ENCODE peak calls at places on chromosomes 3 and 15, in six cellular contexts. One of them, this sample, is unnamed.

GRCh38 chr3:107987036-107987557 is 103.7 kb downstream of the CD47 start:
- DNase-seq in right cardiac atrium: peak; percentile 92
- DNase-seq in IMR-90: peak; percentile 98
- DNase-seq in tibial nerve: peak; percentile 96
- DNase-seq in ovary: peak; percentile 75
- DNase-seq in heart left ventricle: peak; percentile 86
- DNase-seq in this sample: peak; percentile 81

GRCh38 chr3:63921741-63922482 is 9.7 kb upstream of the SCAANT1 start:
- DNase-seq in tibial nerve: no peak
- DNase-seq in heart left ventricle: no peak
- DNase-seq in right cardiac atrium: no peak
- DNase-seq in IMR-90: no peak
- DNase-seq in ovary: no peak
- DNase-seq in this sample: no peak

GRCh38 chr3:49880581-49881328 is 11.0 kb upstream of the CAMKV start:
- DNase-seq in IMR-90: no peak
- DNase-seq in tibial nerve: no peak
- DNase-seq in ovary: no peak
- DNase-seq in heart left ventricle: no peak
- DNase-seq in right cardiac atrium: peak; percentile 39
- DNase-seq in this sample: no peak

GRCh38 chr3:141860086-141860669 is 16.3 kb upstream of the ATP1B3 start:
- DNase-seq in heart left ventricle: no peak
- DNase-seq in ovary: no peak
- DNase-seq in right cardiac atrium: no peak
- DNase-seq in IMR-90: no peak
- DNase-seq in tibial nerve: no peak
- DNase-seq in this sample: no peak

GRCh38 chr3:185727873-185728272 is 97.0 kb downstream of the IGF2BP2 start:
- DNase-seq in heart left ventricle: no peak
- DNase-seq in right cardiac atrium: no peak
- DNase-seq in ovary: no peak
- DNase-seq in tibial nerve: no peak
- DNase-seq in IMR-90: no peak
- DNase-seq in this sample: no peak

GRCh38 chr15:39133201-39133600 is 447.7 kb upstream of the THBS1 start:
- DNase-seq in IMR-90: peak; percentile 91
- DNase-seq in tibial nerve: no peak
- DNase-seq in ovary: no peak
- DNase-seq in heart left ventricle: no peak
- DNase-seq in right cardiac atrium: no peak
- DNase-seq in this sample: peak; percentile 79

GRCh38 chr3:13507791-13508339 is 27.8 kb downstream of the HDAC11 start:
- DNase-seq in tibial nerve: no peak
- DNase-seq in IMR-90: peak; percentile 13
- DNase-seq in ovary: no peak
- DNase-seq in right cardiac atrium: peak; percentile 71
- DNase-seq in heart left ventricle: peak; percentile 53
- DNase-seq in this sample: no peak

GRCh38 chr3:15181964-15182363 is 24.1 kb upstream of the CAPN7 start:
- DNase-seq in ovary: no peak
- DNase-seq in right cardiac atrium: no peak
- DNase-seq in IMR-90: no peak
- DNase-seq in tibial nerve: no peak
- DNase-seq in heart left ventricle: no peak
- DNase-seq in this sample: no peak

GRCh38 chr15:39616731-39617455 is 36.0 kb downstream of the THBS1 start:
- DNase-seq in heart left ventricle: no peak
- DNase-seq in tibial nerve: no peak
- DNase-seq in ovary: no peak
- DNase-seq in IMR-90: peak; percentile 16
- DNase-seq in right cardiac atrium: no peak
- DNase-seq in this sample: no peak

GRCh38 chr3:8499181-8499611 is 2.4 kb upstream of the LMCD1 start:
- DNase-seq in ovary: no peak
- DNase-seq in right cardiac atrium: no peak
- DNase-seq in IMR-90: no peak
- DNase-seq in tibial nerve: no peak
- DNase-seq in heart left ventricle: no peak
- DNase-seq in this sample: no peak

GRCh38 chr3:133188996-133189395 is 150.8 kb downstream of the TMEM108 start:
- DNase-seq in right cardiac atrium: peak; percentile 13
- DNase-seq in IMR-90: no peak
- DNase-seq in heart left ventricle: no peak
- DNase-seq in tibial nerve: no peak
- DNase-seq in ovary: no peak
- DNase-seq in this sample: no peak

GRCh38 chr15:26939398-26939797 is 31.6 kb upstream of the GABRG3 start:
- DNase-seq in IMR-90: no peak
- DNase-seq in ovary: no peak
- DNase-seq in heart left ventricle: no peak
- DNase-seq in tibial nerve: no peak
- DNase-seq in right cardiac atrium: no peak
- DNase-seq in this sample: no peak
- H3K4me1 ChIP-seq in IMR-90: no peaks in the 10 kb centered on the region
- H3K4me1 ChIP-seq in ovary: no peaks in the 10 kb centered on the region
- H3K4me1 ChIP-seq in heart left ventricle: no peaks in the 10 kb centered on the region
- H3K4me1 ChIP-seq in tibial nerve: no peaks in the 10 kb centered on the region
- H3K4me1 ChIP-seq in right cardiac atrium: no peaks in the 10 kb centered on the region
- H3K4me1 ChIP-seq in this sample: no peaks in the 10 kb centered on the region

GRCh38 chr3:143004823-143005222 is 3.5 kb downstream of the U2SURP start:
- DNase-seq in tibial nerve: no peak
- DNase-seq in ovary: no peak
- DNase-seq in right cardiac atrium: no peak
- DNase-seq in IMR-90: no peak
- DNase-seq in heart left ventricle: no peak
- DNase-seq in this sample: no peak

GRCh38 chr3:143011705-143012104 is 10.3 kb downstream of the U2SURP start:
- DNase-seq in right cardiac atrium: no peak
- DNase-seq in tibial nerve: no peak
- DNase-seq in IMR-90: no peak
- DNase-seq in heart left ventricle: no peak
- DNase-seq in ovary: no peak
- DNase-seq in this sample: no peak

GRCh38 chr3:143014921-143015320 is 13.6 kb downstream of the U2SURP start:
- DNase-seq in IMR-90: no peak
- DNase-seq in heart left ventricle: no peak
- DNase-seq in right cardiac atrium: no peak
- DNase-seq in ovary: no peak
- DNase-seq in tibial nerve: no peak
- DNase-seq in this sample: no peak

DNA sequence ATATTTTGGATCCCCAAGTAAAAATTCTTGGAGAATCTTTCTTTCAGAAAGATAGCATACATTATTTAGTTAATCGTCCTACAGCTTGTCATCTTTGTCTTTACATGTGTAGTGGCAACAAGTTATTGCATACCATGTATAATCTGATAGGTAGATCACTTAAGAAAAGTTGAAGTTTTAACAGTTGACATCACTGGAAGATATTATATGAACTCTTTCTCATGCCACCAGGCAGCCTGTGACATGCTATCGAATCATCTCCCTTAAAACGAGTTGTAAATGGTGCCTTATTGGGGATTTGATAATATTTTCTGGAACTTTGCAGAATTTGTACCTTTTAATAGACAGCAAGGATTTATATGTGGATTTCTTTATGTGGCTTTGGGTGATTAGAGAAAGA is 8.7 kb downstream of the U2SURP start:
- DNase-seq in right cardiac atrium: no peak
- DNase-seq in tibial nerve: no peak
- DNase-seq in IMR-90: peak; percentile 40
- DNase-seq in heart left ventricle: no peak
- DNase-seq in ovary: no peak
- DNase-seq in this sample: no peak
- H3K4me1 ChIP-seq in right cardiac atrium: no peaks in the 10 kb centered on the region
- H3K4me1 ChIP-seq in tibial nerve: peaks cover 61% of the 10 kb centered on the region
- H3K4me1 ChIP-seq in IMR-90: no peaks in the 10 kb centered on the region
- H3K4me1 ChIP-seq in heart left ventricle: peaks cover 23% of the 10 kb centered on the region
- H3K4me1 ChIP-seq in ovary: peaks cover 8% of the 10 kb centered on the region
- H3K4me1 ChIP-seq in this sample: no peaks in the 10 kb centered on the region

GRCh38 chr3:134326760-134327593 is 47.3 kb downstream of the AMOTL2 start:
- DNase-seq in tibial nerve: peak; percentile 75
- DNase-seq in right cardiac atrium: no peak
- DNase-seq in IMR-90: peak; percentile 97
- DNase-seq in heart left ventricle: peak; percentile 45
- DNase-seq in ovary: no peak
- DNase-seq in this sample: peak; percentile 95

GRCh38 chr3:134323966-134324962 is 50.0 kb downstream of the AMOTL2 start:
- DNase-seq in right cardiac atrium: no peak
- DNase-seq in heart left ventricle: no peak
- DNase-seq in IMR-90: no peak
- DNase-seq in tibial nerve: no peak
- DNase-seq in ovary: no peak
- DNase-seq in this sample: no peak

GRCh38 chr3:134326126-134326525 is 48.1 kb downstream of the AMOTL2 start:
- DNase-seq in right cardiac atrium: no peak
- DNase-seq in ovary: no peak
- DNase-seq in tibial nerve: no peak
- DNase-seq in IMR-90: no peak
- DNase-seq in heart left ventricle: no peak
- DNase-seq in this sample: no peak

GRCh38 chr3:134325722-134326121 is 48.5 kb downstream of the AMOTL2 start:
- DNase-seq in right cardiac atrium: no peak
- DNase-seq in tibial nerve: no peak
- DNase-seq in heart left ventricle: peak; percentile 52
- DNase-seq in IMR-90: no peak
- DNase-seq in ovary: no peak
- DNase-seq in this sample: no peak

DNA sequence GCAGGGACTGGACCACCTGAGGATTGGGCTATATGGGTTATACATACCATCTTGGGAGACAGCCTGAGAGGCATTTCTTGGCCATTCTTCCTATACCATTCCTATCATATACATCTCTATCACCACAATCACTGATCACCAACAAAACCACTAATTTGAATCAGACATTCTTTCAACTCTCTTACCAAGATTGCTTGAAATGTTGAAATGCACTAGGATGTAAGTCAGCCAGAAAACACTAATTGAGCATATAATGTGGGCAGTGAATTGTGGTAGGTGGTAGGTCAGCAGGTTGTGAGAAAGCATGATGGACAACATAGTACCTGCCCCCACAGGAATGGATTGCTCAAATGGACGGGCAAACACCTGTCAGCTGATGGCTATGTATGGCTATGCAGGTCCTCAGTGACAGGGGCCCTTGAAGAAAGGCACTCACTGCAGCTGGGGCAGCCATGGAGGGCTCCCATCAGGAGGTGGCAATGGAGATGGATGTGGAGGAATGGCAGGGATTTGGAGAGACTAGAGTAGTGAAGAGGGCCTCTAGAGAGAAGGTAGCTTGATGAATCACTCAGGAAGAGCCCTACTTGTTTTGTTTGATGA is 49.0 kb downstream of the AMOTL2 start:
- DNase-seq in tibial nerve: no peak
- DNase-seq in heart left ventricle: no peak
- DNase-seq in IMR-90: no peak
- DNase-seq in right cardiac atrium: no peak
- DNase-seq in ovary: no peak
- DNase-seq in this sample: no peak
- H3K4me1 ChIP-seq in tibial nerve: peaks cover 49% of the 10 kb centered on the region
- H3K4me1 ChIP-seq in heart left ventricle: peaks cover 27% of the 10 kb centered on the region
- H3K4me1 ChIP-seq in IMR-90: peaks cover 38% of the 10 kb centered on the region
- H3K4me1 ChIP-seq in right cardiac atrium: peaks cover 18% of the 10 kb centered on the region
- H3K4me1 ChIP-seq in ovary: peaks cover 12% of the 10 kb centered on the region
- H3K4me1 ChIP-seq in this sample: peaks cover 67% of the 10 kb centered on the region

DNA sequence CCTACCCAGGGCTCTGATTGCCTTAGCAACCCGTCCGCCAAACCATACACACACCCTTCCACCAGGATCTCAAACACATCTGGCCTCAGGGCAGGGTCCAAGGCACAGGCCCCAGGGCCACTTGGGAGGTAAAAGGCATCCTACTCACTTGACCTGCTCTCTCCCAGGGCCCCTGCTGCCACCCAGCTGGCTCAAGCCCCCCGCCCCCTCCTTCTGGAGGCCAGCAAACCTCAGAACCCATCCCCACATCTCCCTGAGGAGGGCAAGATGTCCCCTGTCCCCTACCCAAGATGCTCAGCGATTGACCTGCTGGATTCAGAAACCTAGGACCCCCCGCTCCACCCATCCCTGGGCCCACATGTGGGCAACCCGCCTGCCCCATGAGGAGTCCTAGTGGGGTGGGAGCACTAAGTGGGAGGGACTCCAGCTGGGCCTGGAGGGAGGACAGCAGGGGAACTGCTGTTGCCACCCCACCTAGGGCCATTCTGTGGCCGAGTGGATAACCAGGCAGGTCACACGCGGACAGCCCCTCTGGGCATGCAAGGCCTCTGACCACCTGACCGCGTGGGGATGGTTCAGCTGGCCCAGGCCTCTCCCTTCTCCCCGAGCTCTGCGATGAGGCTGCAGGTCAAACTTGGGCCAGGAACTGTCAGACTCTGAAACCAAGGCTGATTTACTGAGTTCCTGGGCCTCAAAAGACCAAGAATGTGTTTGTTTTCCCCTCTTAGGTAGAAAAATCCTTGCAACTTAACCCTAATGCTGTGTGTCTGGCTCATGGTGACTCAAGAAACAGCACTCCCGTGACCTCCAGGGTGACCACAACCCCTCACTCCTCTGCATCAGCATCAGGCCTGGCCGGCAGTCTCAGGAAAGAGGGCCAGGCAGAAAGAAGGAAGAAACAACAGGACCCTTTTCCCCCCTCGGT is 4.2 kb downstream of the MFGE8 start:
- DNase-seq in right cardiac atrium: no peak
- DNase-seq in tibial nerve: no peak
- DNase-seq in IMR-90: peak; percentile 73
- DNase-seq in ovary: peak; percentile 44
- DNase-seq in heart left ventricle: no peak
- DNase-seq in this sample: no peak
- H3K4me1 ChIP-seq in right cardiac atrium: peaks cover 14% of the 10 kb centered on the region
- H3K4me1 ChIP-seq in tibial nerve: peaks cover 80% of the 10 kb centered on the region
- H3K4me1 ChIP-seq in IMR-90: peaks cover 29% of the 10 kb centered on the region
- H3K4me1 ChIP-seq in ovary: peaks cover 11% of the 10 kb centered on the region
- H3K4me1 ChIP-seq in heart left ventricle: peaks cover 74% of the 10 kb centered on the region
- H3K4me1 ChIP-seq in this sample: peaks cover 26% of the 10 kb centered on the region

GRCh38 chr3:43254125-43254524 is 32.2 kb upstream of the SNRK start:
- DNase-seq in right cardiac atrium: no peak
- DNase-seq in IMR-90: no peak
- DNase-seq in tibial nerve: no peak
- DNase-seq in heart left ventricle: no peak
- DNase-seq in ovary: no peak
- DNase-seq in this sample: no peak
- H3K4me1 ChIP-seq in right cardiac atrium: no peaks in the 10 kb centered on the region
- H3K4me1 ChIP-seq in IMR-90: no peaks in the 10 kb centered on the region
- H3K4me1 ChIP-seq in tibial nerve: no peaks in the 10 kb centered on the region
- H3K4me1 ChIP-seq in heart left ventricle: no peaks in the 10 kb centered on the region
- H3K4me1 ChIP-seq in ovary: no peaks in the 10 kb centered on the region
- H3K4me1 ChIP-seq in this sample: no peaks in the 10 kb centered on the region

This sample was measured in SJSA1.